ENCODE peak calls at places on chromosomes 6 and 20, in five cellular contexts. One of them, this sample, is unnamed.

GRCh38 chr6:12654107-12654506 is 62.5 kb upstream of the PHACTR1 start:
- DNase-seq in esophagus squamous epithelium: no peak
- DNase-seq in AG09309: no peak
- DNase-seq in astrocyte: no peak
- DNase-seq in BE2C: no peak
- DNase-seq in this sample: no peak

GRCh38 chr6:11215773-11216172 is 16.7 kb downstream of the NEDD9 start:
- DNase-seq in esophagus squamous epithelium: no peak
- DNase-seq in AG09309: no peak
- DNase-seq in astrocyte: peak; percentile 60
- DNase-seq in BE2C: no peak
- DNase-seq in this sample: no peak

GRCh38 chr20:61926253-61926613 is 139.4 kb downstream of the TAF4 start:
- DNase-seq in esophagus squamous epithelium: no peak
- DNase-seq in AG09309: no peak
- DNase-seq in astrocyte: no peak
- DNase-seq in BE2C: no peak
- DNase-seq in this sample: no peak

GRCh38 chr6:48111143-48111506 is at the start of gene PTCHD4:
- DNase-seq in esophagus squamous epithelium: no peak
- DNase-seq in AG09309: peak; percentile 7
- DNase-seq in astrocyte: peak; percentile 84
- DNase-seq in BE2C: no peak
- DNase-seq in this sample: peak; percentile 33

GRCh38 chr6:130841128-130841728 is 14.0 kb downstream of the SMLR1 start:
- DNase-seq in esophagus squamous epithelium: no peak
- DNase-seq in AG09309: no peak
- DNase-seq in astrocyte: peak; percentile 85
- DNase-seq in BE2C: no peak
- DNase-seq in this sample: peak; percentile 30

GRCh38 chr6:34218691-34219090 is 18.0 kb upstream of the HMGA1 start:
- DNase-seq in esophagus squamous epithelium: no peak
- DNase-seq in AG09309: no peak
- DNase-seq in astrocyte: no peak
- DNase-seq in BE2C: no peak
- DNase-seq in this sample: no peak

GRCh38 chr6:4942673-4943009 is 61.2 kb downstream of the RPP40 start:
- DNase-seq in esophagus squamous epithelium: no peak
- DNase-seq in AG09309: no peak
- DNase-seq in astrocyte: no peak
- DNase-seq in BE2C: no peak
- DNase-seq in this sample: no peak

GRCh38 chr20:35093245-35093884 is 758 bp upstream of the TRPC4AP start:
- DNase-seq in esophagus squamous epithelium: no peak
- DNase-seq in AG09309: peak; percentile 80
- DNase-seq in astrocyte: peak; percentile 72
- DNase-seq in BE2C: no peak
- DNase-seq in this sample: peak; percentile 71

GRCh38 chr6:127641905-127642304 is 64.9 kb downstream of the C6orf58 start:
- DNase-seq in esophagus squamous epithelium: no peak
- DNase-seq in AG09309: peak; percentile 7
- DNase-seq in astrocyte: peak; percentile 9
- DNase-seq in BE2C: peak; percentile 22
- DNase-seq in this sample: peak; percentile 32

GRCh38 chr20:15616626-15617025 is 956.6 kb downstream of the KIF16B start:
- DNase-seq in esophagus squamous epithelium: no peak
- DNase-seq in AG09309: no peak
- DNase-seq in astrocyte: no peak
- DNase-seq in BE2C: no peak
- DNase-seq in this sample: peak; percentile 11

GRCh38 chr6:15504040-15504491 is 158.8 kb downstream of the DTNBP1 start:
- DNase-seq in esophagus squamous epithelium: no peak
- DNase-seq in AG09309: no peak
- DNase-seq in astrocyte: no peak
- DNase-seq in BE2C: no peak
- DNase-seq in this sample: peak; percentile 33

GRCh38 chr6:90294989-90295853 is 1.4 kb downstream of the BACH2 start:
- DNase-seq in esophagus squamous epithelium: no peak
- DNase-seq in AG09309: no peak
- DNase-seq in astrocyte: no peak
- DNase-seq in BE2C: peak; percentile 13
- DNase-seq in this sample: peak; percentile 6

GRCh38 chr6:38391206-38391908 is 248.4 kb downstream of the BTBD9 start:
- DNase-seq in esophagus squamous epithelium: no peak
- DNase-seq in AG09309: no peak
- DNase-seq in astrocyte: peak; percentile 60
- DNase-seq in BE2C: no peak
- DNase-seq in this sample: no peak

GRCh38 chr20:5811746-5812145 is 61.5 kb downstream of the SHLD1 start:
- DNase-seq in esophagus squamous epithelium: no peak
- DNase-seq in AG09309: no peak
- DNase-seq in astrocyte: no peak
- DNase-seq in BE2C: no peak
- DNase-seq in this sample: no peak

GRCh38 chr6:90068264-90068663 is 174.0 kb downstream of the GJA10 start:
- DNase-seq in esophagus squamous epithelium: no peak
- DNase-seq in AG09309: no peak
- DNase-seq in astrocyte: peak; percentile 75
- DNase-seq in BE2C: no peak
- DNase-seq in this sample: peak; percentile 40

GRCh38 chr6:94238868-94239267 is 819.5 kb upstream of the EPHA7 start:
- DNase-seq in esophagus squamous epithelium: no peak
- DNase-seq in AG09309: no peak
- DNase-seq in astrocyte: no peak
- DNase-seq in BE2C: no peak
- DNase-seq in this sample: no peak

GRCh38 chr20:3729811-3730550 is 2.5 kb upstream of the HSPA12B start:
- DNase-seq in esophagus squamous epithelium: no peak
- DNase-seq in AG09309: no peak
- DNase-seq in astrocyte: no peak
- DNase-seq in BE2C: no peak
- DNase-seq in this sample: no peak

GRCh38 chr6:165883851-165884640 is 221.0 kb upstream of the PDE10A start:
- DNase-seq in esophagus squamous epithelium: no peak
- DNase-seq in AG09309: no peak
- DNase-seq in astrocyte: peak; percentile 35
- DNase-seq in BE2C: no peak
- DNase-seq in this sample: peak; percentile 60

GRCh38 chr6:22906091-22906549 is 336.8 kb downstream of the HDGFL1 start:
- DNase-seq in esophagus squamous epithelium: no peak
- DNase-seq in AG09309: no peak
- DNase-seq in astrocyte: peak; percentile 20
- DNase-seq in BE2C: no peak
- DNase-seq in this sample: peak; percentile 54
- TF ChIP-seq CTCF in esophagus squamous epithelium: peak; percentile 41
- TF ChIP-seq CTCF in AG09309: peak; percentile 31
- TF ChIP-seq CTCF in astrocyte: peak; percentile 38
- TF ChIP-seq CTCF in BE2C: peak; percentile 44
- TF ChIP-seq CTCF in this sample: peak; percentile 61

GRCh38 chr6:135180458-135181332 is at the start of gene MYB:
- DNase-seq in esophagus squamous epithelium: no peak
- DNase-seq in AG09309: no peak
- DNase-seq in astrocyte: peak; percentile 20
- DNase-seq in BE2C: peak; percentile 75
- DNase-seq in this sample: peak; percentile 25
- TF ChIP-seq CTCF in esophagus squamous epithelium: peak; percentile 31
- TF ChIP-seq CTCF in AG09309: no peak
- TF ChIP-seq CTCF in astrocyte: no peak
- TF ChIP-seq CTCF in BE2C: no peak
- TF ChIP-seq CTCF in this sample: no peak

DNA sequence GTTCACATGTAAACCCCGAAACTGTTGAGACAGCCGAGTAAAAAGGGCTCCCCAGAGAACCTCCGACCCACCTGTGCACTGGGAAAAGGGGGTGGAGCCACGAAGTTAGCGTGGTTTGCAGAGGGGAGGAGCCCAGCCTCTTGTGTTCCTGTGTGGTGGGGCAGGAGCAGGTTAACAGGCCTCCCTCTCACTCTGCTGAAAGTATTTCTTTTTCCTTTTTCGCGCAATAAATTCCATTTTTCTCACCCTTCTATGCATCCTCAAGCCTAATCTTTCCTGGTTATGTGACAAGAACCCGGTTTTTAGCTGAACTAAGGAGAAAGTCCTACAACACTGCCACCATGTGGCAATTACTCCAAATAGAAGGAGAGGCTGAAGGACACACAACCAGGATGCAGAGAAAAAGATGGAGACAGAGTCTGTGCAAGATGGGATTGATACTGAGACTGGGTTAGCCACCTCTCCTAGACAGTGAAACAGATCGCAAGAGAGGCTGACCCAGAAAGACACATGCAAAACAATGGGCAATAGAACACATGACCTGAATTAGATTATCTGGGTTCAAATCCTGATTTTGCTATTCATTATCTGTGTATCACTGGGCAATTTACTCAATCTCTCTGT is 168.7 kb upstream of the PRSS16 start:
- DNase-seq in esophagus squamous epithelium: no peak
- DNase-seq in AG09309: peak; percentile 20
- DNase-seq in astrocyte: peak; percentile 26
- DNase-seq in BE2C: peak; percentile 52
- DNase-seq in this sample: peak; percentile 65
- TF ChIP-seq CTCF in esophagus squamous epithelium: peak; percentile 81
- TF ChIP-seq CTCF in AG09309: peak; percentile 66
- TF ChIP-seq CTCF in astrocyte: peak; percentile 73
- TF ChIP-seq CTCF in BE2C: peak; percentile 79
- TF ChIP-seq CTCF in this sample: peak; percentile 81

DNA sequence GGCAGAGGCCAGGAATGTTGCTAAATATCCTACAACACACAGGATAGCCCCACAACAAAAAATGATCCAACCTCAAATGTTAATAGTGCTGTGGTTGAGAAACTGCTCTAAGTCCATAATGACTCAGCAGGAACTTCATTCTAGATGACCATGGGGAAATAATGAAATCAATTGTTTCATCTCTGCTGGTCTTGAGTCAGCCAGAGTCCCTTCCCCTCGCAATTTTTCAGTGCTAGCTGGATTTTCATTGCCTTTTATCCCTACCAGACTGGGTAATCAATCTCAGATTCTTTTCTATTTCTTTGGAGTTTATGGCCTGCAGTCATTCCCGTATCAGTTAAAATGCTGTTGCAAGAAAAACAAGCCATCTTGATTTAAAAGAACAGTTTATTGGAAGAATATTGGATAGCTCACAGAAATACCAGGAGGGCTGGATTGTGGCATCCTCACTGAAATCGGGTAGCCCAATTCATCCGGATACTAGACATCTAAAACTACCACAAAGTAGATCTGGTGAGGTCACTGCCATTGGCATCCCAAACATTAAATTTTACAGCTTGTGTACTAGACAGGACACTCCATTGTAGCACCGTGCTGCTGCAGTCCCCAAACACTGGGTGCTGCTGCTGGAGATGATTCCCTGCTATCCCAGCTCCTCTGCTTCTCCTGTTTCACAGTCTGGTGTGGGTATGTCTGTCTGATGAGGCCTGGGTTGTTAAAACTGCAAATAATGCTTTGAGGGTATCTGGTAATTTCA is 30.3 kb upstream of the POPDC3 start:
- DNase-seq in esophagus squamous epithelium: no peak
- DNase-seq in AG09309: peak; percentile 68
- DNase-seq in astrocyte: peak; percentile 89
- DNase-seq in BE2C: no peak
- DNase-seq in this sample: peak; percentile 89
- TF ChIP-seq CTCF in esophagus squamous epithelium: no peak
- TF ChIP-seq CTCF in AG09309: no peak
- TF ChIP-seq CTCF in astrocyte: no peak
- TF ChIP-seq CTCF in BE2C: no peak
- TF ChIP-seq CTCF in this sample: no peak

GRCh38 chr6:149026530-149026942 is 279.7 kb downstream of the UST start:
- DNase-seq in esophagus squamous epithelium: no peak
- DNase-seq in AG09309: peak; percentile 88
- DNase-seq in astrocyte: peak; percentile 91
- DNase-seq in BE2C: peak; percentile 51
- DNase-seq in this sample: peak; percentile 83
- TF ChIP-seq CTCF in esophagus squamous epithelium: peak; percentile 69
- TF ChIP-seq CTCF in AG09309: peak; percentile 66
- TF ChIP-seq CTCF in astrocyte: peak; percentile 87
- TF ChIP-seq CTCF in BE2C: peak; percentile 76
- TF ChIP-seq CTCF in this sample: peak; percentile 73

GRCh38 chr6:86118271-86118670 is 475.6 kb upstream of the SYNCRIP start:
- DNase-seq in esophagus squamous epithelium: no peak
- DNase-seq in AG09309: no peak
- DNase-seq in astrocyte: no peak
- DNase-seq in BE2C: no peak
- DNase-seq in this sample: no peak

GRCh38 chr6:86122086-86122485 is 479.4 kb upstream of the SYNCRIP start:
- DNase-seq in esophagus squamous epithelium: no peak
- DNase-seq in AG09309: no peak
- DNase-seq in astrocyte: no peak
- DNase-seq in BE2C: no peak
- DNase-seq in this sample: no peak
- TF ChIP-seq CTCF in esophagus squamous epithelium: no peak
- TF ChIP-seq CTCF in AG09309: no peak
- TF ChIP-seq CTCF in astrocyte: no peak
- TF ChIP-seq CTCF in BE2C: no peak
- TF ChIP-seq CTCF in this sample: no peak

GRCh38 chr6:69784595-69785377 is 12.0 kb downstream of the LMBRD1 start:
- DNase-seq in esophagus squamous epithelium: no peak
- DNase-seq in AG09309: no peak
- DNase-seq in astrocyte: no peak
- DNase-seq in BE2C: no peak
- DNase-seq in this sample: no peak
- TF ChIP-seq CTCF in esophagus squamous epithelium: no peak
- TF ChIP-seq CTCF in AG09309: no peak
- TF ChIP-seq CTCF in astrocyte: no peak
- TF ChIP-seq CTCF in BE2C: no peak
- TF ChIP-seq CTCF in this sample: no peak

This sample was measured in AG10803.